ENCODE peak calls at places on chromosomes 4 and X, in seven cellular contexts. R is GOT3; S is CD8-positive, alpha-beta memory T cell; O is choroid plexus epithelial cell; F is H9; V is left ventricle myocardium superior; P is fibroblast of the conjunctiva. G is an unnamed sample.

GRCh38 chr4:31918891-31919290 is 1198.7 kb downstream of the PCDH7 start:
- DNase-seq in R (no peak), V (no peak), O (peak; percentile 57), F (no peak), S (no peak), P (no peak), G (no peak)

GRCh38 chr4:2931765-2932560 is 31.2 kb downstream of the NOP14 start:
- DNase-seq in P (no peak), R (no peak), V (peak; percentile 83), S (peak; percentile 69), F (peak; percentile 71), O (no peak), G (no peak)

GRCh38 chr4:8316911-8317351 is 47.4 kb downstream of the HTRA3 start:
- DNase-seq in S (no peak), V (no peak), O (no peak), F (peak; percentile 25), P (no peak), R (no peak), G (peak; percentile 54)

GRCh38 chrX:134601240-134601639 is 57.0 kb downstream of the PLAC1 start:
- DNase-seq in R (no peak), P (no peak), F (no peak), S (no peak), O (peak; percentile 35), V (no peak), G (no peak)

GRCh38 chr4:77865259-77865658 is 2.6 kb downstream of the MRPL1 start:
- DNase-seq in S (no peak), R (no peak), O (no peak), F (no peak), V (no peak), P (no peak), G (no peak)

GRCh38 chr4:165209796-165210195 is 2.4 kb downstream of the KLHL2 start:
- DNase-seq in R (no peak), S (no peak), O (no peak), F (no peak), P (no peak), V (no peak), G (no peak)

GRCh38 chrX:153778684-153779101 is 2.1 kb upstream of the SRPK3 start:
- DNase-seq in O (no peak), V (no peak), S (peak; percentile 3), P (no peak), R (no peak), F (no peak), G (no peak)

GRCh38 chr4:141240671-141241070 is 20.0 kb downstream of the ZNF330 start:
- DNase-seq in V (no peak), F (no peak), P (no peak), S (no peak), R (no peak), O (no peak), G (no peak)

GRCh38 chr4:101020956-101021355 is 326.4 kb downstream of the PPP3CA start:
- DNase-seq in R (no peak), S (no peak), V (no peak), P (peak; percentile 24), F (no peak), O (peak; percentile 79), G (no peak)

GRCh38 chr4:6402566-6403399 is 69.6 kb downstream of the PPP2R2C start:
- DNase-seq in V (peak; percentile 17), O (peak; percentile 29), R (no peak), P (no peak), S (peak; percentile 33), F (peak; percentile 56), G (no peak)

GRCh38 chrX:97021680-97022079 is 138.0 kb downstream of the RPA4 start:
- DNase-seq in R (no peak), F (no peak), P (no peak), S (no peak), V (no peak), O (peak; percentile 54), G (no peak)